ENCODE peak calls at places on chromosomes 16 and 17, in ten cellular contexts. V is iris pigment epithelial cell; D is body of pancreas; F is activated B cell treated with CpG ODN at 0.5 μM for 24 hours; Y is spleen; G is hepatic stellate cell; Q is stimulated activated CD4-positive, alpha-beta T cell treated with anti-CD3 and anti-CD28 coated beads, Interleukin-4, amount 100 ng/mL, for 1 hour; J is activated CD4-positive, alpha-beta T cell treated with anti-CD3 and anti-CD28 coated beads, Interleukin-2, amount 10 ng/mL, durations not matched to agents 7 days and 5 days; B is HAP-1; S is stimulated activated naive CD8-positive, alpha-beta T cell treated with anti-CD3 and anti-CD28 coated beads, Interleukin-15, amount 100 ng/mL, for 72 hours. N is an unnamed sample.

GRCh38 chr17:56599566-56599965 is 6.1 kb downstream of the NOG start:
- DNase-seq in S (no peak), J (no peak), D (no peak), Y (no peak), B (no peak), Q (no peak), V (no peak), G (no peak), F (no peak), N (no peak)

GRCh38 chr16:19283637-19284036 is 1.9 kb upstream of the CLEC19A start:
- DNase-seq in B (no peak), F (no peak), J (no peak), G (no peak), V (no peak), Y (no peak), D (no peak), Q (no peak), S (no peak), N (no peak)

GRCh38 chr17:77363821-77364361 is 223.1 kb downstream of the SEC14L1 start:
- DNase-seq in Y (peak), S (peak), F (no peak), D (peak), V (peak), J (no peak), Q (peak), G (no peak), B (no peak), N (no peak)

GRCh38 chr16:86653289-86654006 is 75.1 kb downstream of the FOXL1 start:
- DNase-seq in J (no peak), B (no peak), G (no peak), Y (no peak), Q (no peak), D (no peak), F (no peak), V (no peak), S (no peak), N (no peak)

GRCh38 chr17:38852771-38853291 is 690 bp downstream of the RPL23 start:
- DNase-seq in S (no peak), G (no peak), D (no peak), B (no peak), V (no peak), Q (no peak), Y (no peak), J (peak), F (no peak), N (no peak)

GRCh38 chr16:526181-527014 is 1.1 kb upstream of the CAPN15 start:
- DNase-seq in F (no peak), V (peak), Y (no peak), Q (no peak), S (peak), G (peak), J (peak), B (peak), D (peak), N (no peak)

GRCh38 chr17:48637323-48638260 is 11.4 kb upstream of the HOXB9 start:
- DNase-seq in S (no peak), J (no peak), G (peak), Y (no peak), Q (no peak), F (no peak), B (no peak), D (no peak), V (peak), N (no peak)

GRCh38 chr16:55294947-55295346 is 29.1 kb upstream of the IRX6 start:
- DNase-seq in G (no peak), F (no peak), Q (no peak), V (no peak), B (no peak), J (no peak), D (no peak), Y (no peak), S (no peak), N (no peak)

GRCh38 chr16:9297437-9298113 is 206.1 kb downstream of the HAPSTR1 start:
- DNase-seq in J (no peak), Y (no peak), Q (no peak), F (no peak), G (no peak), B (peak), D (peak), S (no peak), V (no peak), N (peak)

GRCh38 chr16:9159839-9160550 is 68.6 kb downstream of the HAPSTR1 start:
- DNase-seq in F (no peak), V (peak), S (peak), Y (no peak), G (peak), B (peak), J (peak), D (peak), Q (peak), N (peak)

GRCh38 chr16:67304006-67304405 is 22.5 kb downstream of the KCTD19 start:
- DNase-seq in D (no peak), B (no peak), S (no peak), Y (peak), G (no peak), Q (no peak), J (no peak), F (no peak), V (no peak), N (peak)

GRCh38 chr17:4144411-4144747 is 1.4 kb downstream of the CYB5D2 start:
- DNase-seq in F (no peak), J (no peak), B (no peak), D (no peak), V (no peak), G (no peak), Q (no peak), Y (no peak), S (no peak), N (no peak)

GRCh38 chr16:78895661-78896060 is 704.9 kb downstream of the MAF start:
- DNase-seq in J (no peak), Y (no peak), Q (no peak), D (no peak), F (no peak), B (no peak), S (no peak), G (no peak), V (no peak), N (no peak)

GRCh38 chr17:35801583-35802224 is 6.3 kb upstream of the MMP28 start:
- DNase-seq in D (peak), B (no peak), S (peak), G (no peak), Q (no peak), J (peak), Y (peak), F (peak), V (peak), N (no peak)